ENCODE peak calls at places on chromosomes 16 and 17, in eight cellular contexts. H is gastrocnemius medialis; A is NCI-H1105 treated with DMSO at 0.1 percent for 48 hours; C is stimulated activated CD8-positive, alpha-beta memory T cell treated with anti-CD3 and anti-CD28 coated beads, Interleukin-15, amount 100 ng/mL, for 24 hours; T is fibroblast of gingiva; P is G401; R is left ventricle myocardium inferior; N is osteocyte. X is an unnamed sample.

GRCh38 chr16:28497861-28498599 is 3.6 kb downstream of the APOBR start:
- DNase-seq in R (no peak), H (no peak), N (no peak), T (no peak), P (no peak), A (no peak), C (no peak), X (no peak)

GRCh38 chr17:27533874-27534815 is 77.9 kb downstream of the KSR1 start:
- DNase-seq in N (no peak), A (no peak), C (no peak), P (no peak), R (no peak), H (no peak), T (peak), X (no peak)

GRCh38 chr17:13584701-13585080 is 17.0 kb downstream of the HS3ST3A1 start:
- DNase-seq in H (no peak), T (no peak), A (no peak), N (no peak), P (no peak), C (no peak), R (no peak), X (no peak)

GRCh38 chr16:64540449-64540848 is 581.4 kb downstream of the CDH11 start:
- DNase-seq in N (no peak), T (no peak), R (no peak), P (no peak), H (no peak), A (no peak), C (no peak), X (no peak)

GRCh38 chr16:706189-707061 is 824 bp upstream of the FBXL16 start:
- DNase-seq in H (no peak), P (no peak), T (no peak), N (no peak), R (no peak), C (no peak), A (no peak), X (no peak)

GRCh38 chr16:30434852-30435251 is 5.0 kb upstream of the DCTPP1 start:
- DNase-seq in A (no peak), R (no peak), P (no peak), N (no peak), C (no peak), H (no peak), T (no peak), X (no peak)

GRCh38 chr17:36183001-36183810 is 6.8 kb upstream of the TBC1D3B start:
- DNase-seq in T (peak), N (peak), H (no peak), A (peak), C (no peak), P (peak), R (peak), X (no peak)

GRCh38 chr17:72699566-72699965 is 392.9 kb downstream of the SLC39A11 start:
- DNase-seq in N (no peak), A (no peak), T (peak), C (no peak), P (peak), R (no peak), H (no peak), X (no peak)

GRCh38 chr16:65771707-65772106 is 594.8 kb upstream of the CDH5 start:
- DNase-seq in N (no peak), H (no peak), A (no peak), R (no peak), C (no peak), P (no peak), T (no peak), X (no peak)

GRCh38 chr17:78253946-78254672 is 22.7 kb downstream of the TMEM235 start:
- DNase-seq in T (peak), H (peak), A (peak), C (peak), P (peak), N (peak), R (peak), X (peak)

GRCh38 chr17:63450551-63450950 is 4.4 kb upstream of the CYB561 start:
- DNase-seq in T (no peak), N (no peak), C (no peak), R (no peak), H (no peak), P (no peak), A (no peak), X (no peak)

GRCh38 chr17:975321-975982 is 4.1 kb downstream of the NXN start:
- DNase-seq in N (no peak), H (no peak), R (no peak), T (peak), A (no peak), C (no peak), P (no peak), X (no peak)

GRCh38 chr17:64641499-64641898 is 20.6 kb downstream of the SMURF2 start:
- DNase-seq in T (peak), H (no peak), P (peak), A (no peak), N (no peak), R (no peak), C (no peak), X (no peak)

GRCh38 chr16:2337431-2338296 is 2.9 kb downstream of the ABCA3 start:
- DNase-seq in C (no peak), P (peak), H (no peak), A (no peak), N (peak), T (no peak), R (no peak), X (no peak)

GRCh38 chr17:76153640-76154039 is 12.6 kb upstream of the FOXJ1 start:
- DNase-seq in A (no peak), T (peak), P (no peak), N (no peak), H (no peak), C (no peak), R (no peak), X (no peak)

GRCh38 chr17:13597723-13598347 is 3.9 kb downstream of the HS3ST3A1 start:
- DNase-seq in T (peak), A (peak), N (no peak), H (no peak), P (peak), C (no peak), R (no peak), X (no peak)